ENCODE peak calls at places on chromosomes 6 and 20, in five cellular contexts. Y is lower leg skin, V is heart right ventricle, W is left ventricle myocardium inferior, L is heart left ventricle. N is an unnamed sample.

GRCh38 chr20:57414867-57415592 is 23.8 kb downstream of the RBM38 start:
- DNase-seq in Y (no peak), W (no peak), L (no peak), V (no peak), N (no peak)

GRCh38 chr6:110768057-110768456 is 47.2 kb downstream of the CDK19 start:
- DNase-seq in L (no peak), Y (no peak), W (no peak), V (no peak), N (no peak)

GRCh38 chr6:158049055-158050028 is 67.7 kb downstream of the SYNJ2 start:
- DNase-seq in Y (no peak), W (peak; percentile 6), L (no peak), V (no peak), N (no peak)

GRCh38 chr6:150753404-150754184 is 111.9 kb upstream of the MTHFD1L start:
- DNase-seq in L (no peak), Y (no peak), W (no peak), V (no peak), N (no peak)

GRCh38 chr20:19021406-19022117 is 190.9 kb upstream of the SLC24A3 start:
- DNase-seq in Y (peak; percentile 8), W (no peak), L (no peak), V (no peak), N (no peak)

GRCh38 chr6:107820571-107821261 is 3.4 kb downstream of the SCML4 start:
- DNase-seq in Y (no peak), L (no peak), W (no peak), V (no peak), N (no peak)

GRCh38 chr20:44370639-44371218 is 15.2 kb downstream of the HNF4A start:
- DNase-seq in Y (no peak), V (no peak), L (no peak), W (no peak), N (no peak)

GRCh38 chr6:69105288-69105687 is 470.2 kb downstream of the ADGRB3 start:
- DNase-seq in Y (no peak), V (no peak), W (no peak), L (no peak), N (no peak)

GRCh38 chr20:32112862-32113261 is 3.3 kb downstream of the TM9SF4 start:
- DNase-seq in W (no peak), L (no peak), Y (peak; percentile 53), V (no peak), N (peak; percentile 96)

GRCh38 chr6:12262236-12263061 is 27.7 kb upstream of the EDN1 start:
- DNase-seq in L (no peak), W (no peak), V (no peak), Y (no peak), N (no peak)

GRCh38 chr6:73309784-73310502 is 44.1 kb downstream of the DPPA5 start:
- DNase-seq in Y (no peak), V (peak; percentile 26), L (peak; percentile 47), W (peak; percentile 35), N (peak; percentile 45)

GRCh38 chr6:38935051-38935450 is 113.5 kb upstream of the GLP1R start:
- DNase-seq in W (no peak), Y (no peak), V (no peak), L (no peak), N (no peak)

GRCh38 chr6:10759312-10759839 is 11.8 kb downstream of the TMEM14B start:
- DNase-seq in V (no peak), L (no peak), Y (no peak), W (no peak), N (no peak)

GRCh38 chr6:28719275-28719940 is 193.7 kb downstream of the GPX5 start:
- DNase-seq in W (no peak), Y (no peak), L (no peak), V (no peak), N (no peak)

GRCh38 chr20:20691477-20691863 is 21.0 kb downstream of the RALGAPA2 start:
- DNase-seq in Y (no peak), V (no peak), W (no peak), L (no peak), N (no peak)

GRCh38 chr6:111764238-111765182 is 108.7 kb downstream of the FYN start:
- DNase-seq in L (no peak), W (no peak), Y (no peak), V (no peak), N (no peak)

GRCh38 chr20:53750827-53751393 is 157.3 kb upstream of the ZNF217 start:
- DNase-seq in W (no peak), L (no peak), V (no peak), Y (peak; percentile 62), N (no peak)

GRCh38 chr6:42963855-42964605 is 3.5 kb downstream of the GNMT start:
- DNase-seq in V (no peak), W (no peak), L (no peak), Y (no peak), N (no peak)
- TF ChIP-seq CTCF in V (no peak), W (no peak), L (no peak), Y (no peak), N (no peak)

GRCh38 chr20:58839474-58839874 is 11.2 kb downstream of the GNAS-AS1 start:
- DNase-seq in Y (no peak), L (no peak), W (no peak), V (peak; percentile 34), N (no peak)
- TF ChIP-seq CTCF in Y (no peak), L (peak; percentile 42), W (peak; percentile 55), V (peak; percentile 62), N (peak; percentile 8)

DNA sequence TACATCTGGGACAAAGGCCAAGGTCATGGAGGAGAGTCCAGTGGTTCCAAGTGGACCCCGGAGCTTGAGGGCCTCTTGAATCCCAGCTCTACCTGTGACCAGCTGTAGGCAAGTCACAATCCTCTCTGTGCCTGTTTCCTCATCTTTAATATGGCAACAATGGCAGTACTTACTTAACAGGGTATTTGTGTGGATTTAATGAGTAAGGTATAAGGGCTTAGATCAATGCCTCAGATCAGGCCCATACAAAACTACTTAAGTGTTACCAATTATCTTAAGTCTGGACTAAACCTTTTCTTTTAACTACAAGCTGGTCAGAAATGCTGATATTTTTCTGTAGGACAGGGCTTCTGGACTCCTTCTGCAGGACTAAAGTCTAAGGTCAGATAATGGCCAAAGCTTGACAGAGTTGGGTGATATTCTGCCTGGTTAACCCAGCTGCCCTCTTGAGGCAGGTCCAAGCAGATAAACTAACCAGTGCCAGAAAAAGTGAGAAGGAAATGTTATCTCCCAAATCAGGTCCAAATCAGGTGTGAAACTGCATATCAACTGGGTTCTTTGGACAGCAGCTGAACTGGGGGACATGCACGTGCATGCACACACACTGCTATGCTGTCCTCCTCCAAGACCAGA is 2.2 kb downstream of the SULF2 start:
- DNase-seq in V (no peak), W (no peak), Y (no peak), L (no peak), N (no peak)
- TF ChIP-seq CTCF in V (peak; percentile 20), W (peak; percentile 20), Y (no peak), L (no peak), N (no peak)

GRCh38 chr6:57216235-57217101 is 5.6 kb downstream of the RAB23 start:
- DNase-seq in L (peak; percentile 30), Y (peak; percentile 31), W (no peak), V (no peak), N (no peak)
- TF ChIP-seq CTCF in L (peak; percentile 60), Y (no peak), W (peak; percentile 18), V (no peak), N (peak; percentile 28)

GRCh38 chr6:4164043-4164442 is 28.7 kb upstream of the ECI2 start:
- DNase-seq in V (no peak), W (no peak), L (no peak), Y (no peak), N (no peak)
- TF ChIP-seq CTCF in V (no peak), W (no peak), L (no peak), Y (no peak), N (no peak)